ENCODE peak calls at places on chromosomes 6 and 20, in six cellular contexts. G is iPS-NIHi11; W is head of caudate nucleus; A is NCI-H524 treated with DMSO at 0.1 percent for 48 hours; L is stimulated activated CD4-positive, alpha-beta T cell treated with anti-CD3 and anti-CD28 coated beads, Interleukin-1b, Interleukin-23, amount 100 ng/mL, for 1 hour; E is left ventricle myocardium superior. U is an unnamed sample.
A peak's percentile ranks its signal among the peaks of the same experiment; 100 is the strongest.

GRCh38 chr6:134674562-134674961 is 275.3 kb downstream of the ALDH8A1 start:
- DNase-seq in W (no peak), L (no peak), A (no peak), G (no peak), E (no peak), U (no peak)

GRCh38 chr6:74114428-74114827 is 418.4 kb downstream of the CD109 start:
- DNase-seq in W (no peak), A (no peak), E (no peak), L (no peak), G (no peak), U (no peak)

GRCh38 chr6:122530440-122531046 is 58.9 kb upstream of the SERINC1 start:
- DNase-seq in E (no peak), W (no peak), A (peak; percentile 13), L (peak; percentile 2), G (peak; percentile 66), U (peak; percentile 57)

GRCh38 chr6:347232-347631 is 44.3 kb upstream of the IRF4 start:
- DNase-seq in W (no peak), L (no peak), G (no peak), E (no peak), A (no peak), U (no peak)

GRCh38 chr20:45322952-45323383 is 14.9 kb upstream of the MATN4 start:
- DNase-seq in W (peak; percentile 54), A (no peak), G (peak; percentile 47), E (peak; percentile 53), L (no peak), U (no peak)

GRCh38 chr6:131101911-131102680 is 33.2 kb upstream of the AKAP7 start:
- DNase-seq in W (no peak), E (no peak), L (no peak), G (no peak), A (no peak), U (no peak)

GRCh38 chr6:40848038-40848437 is 191.0 kb downstream of the UNC5CL start:
- DNase-seq in W (no peak), G (no peak), L (no peak), E (no peak), A (no peak), U (no peak)

GRCh38 chr6:7489376-7489775 is 52.1 kb upstream of the DSP start:
- DNase-seq in L (no peak), W (no peak), E (no peak), A (no peak), G (no peak), U (no peak)

GRCh38 chr6:88089708-88090107 is 42.1 kb downstream of the SPACA1 start:
- DNase-seq in E (no peak), L (no peak), A (no peak), G (peak; percentile 6), W (no peak), U (no peak)

GRCh38 chr20:25294459-25295385 is 46.8 kb downstream of the PYGB start:
- DNase-seq in L (peak; percentile 18), G (peak; percentile 94), A (no peak), W (peak; percentile 79), E (peak; percentile 63), U (peak; percentile 45)

GRCh38 chr20:54025166-54025835 is 45.1 kb downstream of the BCAS1 start:
- DNase-seq in E (no peak), A (no peak), W (no peak), L (no peak), G (peak; percentile 25), U (no peak)

GRCh38 chr20:48717095-48717958 is 110.5 kb downstream of the PREX1 start:
- DNase-seq in A (no peak), W (no peak), L (no peak), G (no peak), E (no peak), U (no peak)

GRCh38 chr6:113732384-113732966 is 124.7 kb upstream of the MARCKS start:
- DNase-seq in E (peak; percentile 39), G (no peak), W (peak; percentile 46), A (peak; percentile 90), L (no peak), U (no peak)

GRCh38 chr20:45469336-45470261 is at the start of gene WFDC2:
- DNase-seq in L (no peak), E (no peak), A (no peak), W (no peak), G (peak; percentile 51), U (no peak)

GRCh38 chr6:131107166-131107565 is 28.1 kb upstream of the AKAP7 start:
- DNase-seq in W (no peak), L (no peak), E (no peak), G (no peak), A (no peak), U (no peak)

GRCh38 chr6:31476515-31477139 is 21.3 kb upstream of the MICB start:
- DNase-seq in W (no peak), E (no peak), G (peak; percentile 21), L (no peak), A (no peak), U (no peak)

GRCh38 chr6:130518588-130518987 is 152.8 kb downstream of the TMEM200A start:
- DNase-seq in G (no peak), W (no peak), E (no peak), L (no peak), A (no peak), U (no peak)

GRCh38 chr20:10519361-10520048 is 84.4 kb downstream of the SLX4IP start:
- DNase-seq in E (no peak), L (no peak), G (no peak), A (no peak), W (no peak), U (no peak)

GRCh38 chr6:30915591-30915946 is 1.5 kb downstream of the VARS2 start:
- DNase-seq in E (no peak), G (peak; percentile 88), W (no peak), L (no peak), A (no peak), U (peak; percentile 41)

GRCh38 chr20:60410865-60411264 is 452.6 kb downstream of the CDH26 start:
- DNase-seq in A (no peak), W (no peak), E (no peak), L (no peak), G (no peak), U (no peak)

GRCh38 chr6:24227556-24227955 is 101.5 kb downstream of the NRSN1 start:
- DNase-seq in L (no peak), A (no peak), G (no peak), E (no peak), W (no peak), U (no peak)

GRCh38 chr6:167932468-167933276 is 64.8 kb upstream of the KIF25 start:
- DNase-seq in L (no peak), W (no peak), A (no peak), E (no peak), G (no peak), U (no peak)

GRCh38 chr6:25026723-25027122 is 91.0 kb upstream of the RIPOR2 start:
- DNase-seq in A (peak; percentile 59), G (no peak), W (no peak), E (no peak), L (no peak), U (no peak)

GRCh38 chr20:4957939-4958362 is 43.4 kb downstream of the SLC23A2 start:
- DNase-seq in E (no peak), A (no peak), W (no peak), L (no peak), G (no peak), U (no peak)

GRCh38 chr6:7998103-7998725 is 66.0 kb downstream of the BLOC1S5 start:
- DNase-seq in E (no peak), L (no peak), W (no peak), G (no peak), A (no peak), U (no peak)

GRCh38 chr6:118652051-118652699 is 784 bp upstream of the CEP85L start:
- DNase-seq in W (no peak), G (no peak), A (no peak), E (no peak), L (no peak), U (no peak)

GRCh38 chr20:3080939-3081388 is 3.6 kb downstream of the AVP start:
- DNase-seq in E (peak; percentile 86), A (no peak), G (peak; percentile 17), L (no peak), W (no peak), U (no peak)

GRCh38 chr6:166307981-166308768 is at the start of gene PRR18:
- DNase-seq in W (peak; percentile 88), L (no peak), A (no peak), E (peak; percentile 45), G (peak; percentile 53), U (no peak)

U was measured in iPS DF 6.9.